ENCODE peak calls at places on chromosome 2, in six cellular contexts. I, Q, D, V, U and P are unnamed samples.

GRCh38 chr2:73290049-73290839 is 3.1 kb downstream of the EGR4 start:
- DNase-seq in I (no peak), Q (no peak), D (no peak), V (no peak), U (peak; percentile 61), P (no peak)

GRCh38 chr2:118016911-118017310 is 3.0 kb upstream of the CCDC93 start:
- DNase-seq in I (no peak), Q (no peak), D (no peak), V (no peak), U (no peak), P (no peak)

GRCh38 chr2:108355907-108356734 is 21.6 kb upstream of the SULT1C4 start:
- DNase-seq in I (no peak), Q (no peak), D (no peak), V (no peak), U (no peak), P (no peak)

GRCh38 chr2:157488877-157489276 is 45.0 kb upstream of the CYTIP start:
- DNase-seq in I (no peak), Q (no peak), D (no peak), V (no peak), U (no peak), P (no peak)

GRCh38 chr2:9315280-9315847 is 108.0 kb downstream of the ITGB1BP1 start:
- DNase-seq in I (no peak), Q (no peak), D (no peak), V (no peak), U (no peak), P (no peak)

GRCh38 chr2:127853667-127854066 is 4.3 kb downstream of the POLR2D start:
- DNase-seq in I (no peak), Q (no peak), D (no peak), V (no peak), U (no peak), P (no peak)

GRCh38 chr2:10814571-10815331 is 2.2 kb upstream of the PDIA6 start:
- DNase-seq in I (no peak), Q (no peak), D (no peak), V (no peak), U (peak; percentile 23), P (no peak)

GRCh38 chr2:182973441-182974352 is 64.6 kb downstream of the NCKAP1 start:
- DNase-seq in I (no peak), Q (no peak), D (no peak), V (no peak), U (peak; percentile 63), P (no peak)

GRCh38 chr2:7010376-7010775 is 93.2 kb downstream of the RNF144A start:
- DNase-seq in I (no peak), Q (no peak), D (no peak), V (no peak), U (no peak), P (no peak)

GRCh38 chr2:147464737-147465437 is 379.9 kb upstream of the ACVR2A start:
- DNase-seq in I (no peak), Q (no peak), D (no peak), V (no peak), U (peak; percentile 11), P (no peak)

GRCh38 chr2:42493885-42494433 is at the start of gene KCNG3:
- DNase-seq in I (peak; percentile 79), Q (peak; percentile 63), D (no peak), V (no peak), U (peak; percentile 58), P (peak; percentile 78)
- TF ChIP-seq POLR2A in I (no peak), Q (no peak), D (peak; percentile 80), V (no peak), U (peak; percentile 78), P (no peak)

GRCh38 chr2:69330781-69331180 is 56.2 kb downstream of the GFPT1 start:
- DNase-seq in I (no peak), Q (no peak), D (no peak), V (no peak), U (no peak), P (no peak)
- TF ChIP-seq TAF1 in I (no peak), Q (no peak), D (no peak), V (no peak), U (no peak), P (no peak)

DNA sequence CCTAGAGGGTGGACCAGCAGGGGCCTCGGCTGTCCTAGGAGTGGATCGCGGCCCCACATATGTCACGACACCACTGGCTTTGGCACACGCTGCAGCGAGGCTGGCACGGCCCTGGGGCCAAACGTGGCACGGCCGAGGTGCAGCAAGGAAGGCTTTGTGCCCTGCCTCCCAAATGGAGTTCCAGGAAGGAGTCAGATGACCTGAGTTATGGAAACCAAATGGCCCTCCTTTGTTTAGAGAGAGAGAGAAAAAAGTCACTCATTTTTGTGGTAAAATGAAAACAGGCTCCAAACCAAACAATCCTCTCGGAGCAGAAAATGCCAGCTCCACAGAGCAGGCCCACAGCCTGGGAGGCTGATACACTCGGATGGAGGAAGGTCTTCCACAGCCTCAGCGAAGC is 105.6 kb downstream of the ANTXR1 start:
- DNase-seq in I (no peak), Q (no peak), D (no peak), V (no peak), U (no peak), P (no peak)
- TF ChIP-seq POLR2AphosphoS5 in I (no peak), Q (no peak), D (no peak), V (no peak), U (no peak), P (no peak)

DNA sequence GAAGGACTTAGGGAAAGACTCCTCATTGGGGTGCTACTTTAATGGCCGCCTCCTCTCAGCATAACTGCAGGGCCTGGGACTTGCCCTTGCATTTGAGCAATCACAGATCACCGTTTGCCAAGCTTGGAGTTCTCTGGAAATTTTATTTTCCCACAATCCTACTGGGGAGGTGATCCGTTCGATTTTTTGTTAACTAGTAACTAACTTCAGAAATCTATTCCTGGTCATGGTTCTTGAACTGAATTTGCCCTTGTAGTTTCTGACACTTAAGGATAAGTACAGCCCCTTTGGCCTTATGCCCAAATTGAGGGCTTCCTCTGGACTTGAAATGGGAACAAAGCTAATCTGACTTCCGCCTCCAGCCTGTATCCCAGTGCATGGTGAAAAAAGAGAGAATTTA is 60.5 kb upstream of the ST3GAL5 start:
- DNase-seq in I (no peak), Q (no peak), D (no peak), V (no peak), U (no peak), P (no peak)
- TF ChIP-seq POLR2A in I (no peak), Q (no peak), D (no peak), V (no peak), U (no peak), P (no peak)

GRCh38 chr2:83471708-83472107 is 987.4 kb downstream of the SUCLG1 start:
- DNase-seq in I (no peak), Q (no peak), D (no peak), V (no peak), U (no peak), P (no peak)
- TF ChIP-seq TAF1 in I (no peak), Q (no peak), D (no peak), V (no peak), U (no peak), P (no peak)

DNA sequence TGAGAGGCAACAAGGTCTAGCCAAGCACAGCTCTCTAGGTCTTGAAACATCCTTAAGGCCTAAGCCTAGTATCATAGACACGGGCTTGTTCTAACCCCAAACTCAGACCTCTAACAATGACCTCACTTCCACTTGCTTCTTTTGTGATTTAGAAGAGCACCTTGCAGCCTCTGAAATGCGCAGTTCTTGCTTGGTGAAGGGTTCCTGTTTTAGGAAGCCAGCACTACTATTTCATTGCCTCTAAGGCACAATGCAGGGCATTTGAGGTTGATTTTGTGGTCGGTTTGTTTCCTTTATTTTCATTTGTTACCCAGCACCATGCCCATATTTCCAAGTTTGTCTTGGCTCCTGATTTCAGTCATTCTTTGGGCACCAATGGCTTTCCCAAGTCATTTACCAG is 117.0 kb upstream of the CYP1B1 start:
- DNase-seq in I (no peak), Q (no peak), D (no peak), V (no peak), U (no peak), P (no peak)
- TF ChIP-seq POLR2AphosphoS5 in I (no peak), Q (no peak), D (no peak), V (no peak), U (no peak), P (no peak)

DNA sequence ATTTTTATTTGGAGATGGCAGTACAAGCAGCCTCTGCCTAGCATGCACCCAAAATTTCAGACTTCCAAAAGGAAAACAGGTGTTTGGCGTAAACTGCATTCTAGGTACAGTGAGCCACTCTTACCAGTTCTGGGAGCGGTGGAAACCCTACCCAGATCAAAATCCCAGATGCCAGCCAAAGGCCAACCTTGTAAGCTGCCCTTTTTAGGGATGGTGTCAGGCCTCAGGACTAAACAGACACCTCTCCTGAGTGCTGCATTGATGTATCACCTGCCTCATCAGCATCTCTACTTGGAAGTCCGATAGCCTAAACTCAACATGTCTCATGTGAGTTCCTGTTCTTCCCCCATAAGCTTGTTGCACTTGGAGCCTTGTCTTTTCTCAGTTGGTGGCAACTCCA is 104.0 kb downstream of the MAP4K4 start:
- DNase-seq in I (no peak), Q (no peak), D (no peak), V (no peak), U (no peak), P (no peak)
- TF ChIP-seq POLR2A in I (no peak), Q (no peak), D (no peak), V (no peak), U (no peak), P (no peak)